ENCODE peak calls at places on chromosomes 16 and 17, in nine cellular contexts. L, Q, T, W, J, B, H, O and I are unnamed samples.

GRCh38 chr17:8005951-8006730 is 3.7 kb downstream of the GUCY2D start:
- DNase-seq in L (no peak), Q (no peak), T (no peak), W (no peak), J (peak), B (no peak), H (no peak), O (no peak), I (no peak)

GRCh38 chr17:7686221-7687071 is 844 bp downstream of the TP53 start:
- DNase-seq in L (peak), Q (peak), T (peak), W (peak), J (peak), B (peak), H (no peak), O (peak), I (peak)

GRCh38 chr17:79174905-79175856 is 100.6 kb downstream of the ENGASE start:
- DNase-seq in L (no peak), Q (no peak), T (no peak), W (no peak), J (no peak), B (peak), H (no peak), O (no peak), I (no peak)

GRCh38 chr17:78335176-78335575 is 24.7 kb downstream of the SOCS3 start:
- DNase-seq in L (no peak), Q (no peak), T (no peak), W (no peak), J (no peak), B (no peak), H (no peak), O (no peak), I (no peak)

GRCh38 chr17:40191237-40192208 is 14.3 kb downstream of the RAPGEFL1 start:
- DNase-seq in L (peak), Q (peak), T (peak), W (peak), J (peak), B (peak), H (peak), O (peak), I (peak)

GRCh38 chr17:65559802-65560627 is 1.4 kb downstream of the AXIN2 start:
- DNase-seq in L (no peak), Q (no peak), T (peak), W (peak), J (no peak), B (peak), H (no peak), O (peak), I (no peak)

GRCh38 chr17:72657467-72658317 is 434.8 kb downstream of the SLC39A11 start:
- DNase-seq in L (no peak), Q (no peak), T (no peak), W (no peak), J (no peak), B (no peak), H (no peak), O (no peak), I (no peak)

GRCh38 chr16:1583180-1583579 is 28.7 kb downstream of the IFT140 start:
- DNase-seq in L (no peak), Q (no peak), T (no peak), W (no peak), J (no peak), B (no peak), H (no peak), O (no peak), I (no peak)

GRCh38 chr17:62800580-62800979 is 7.5 kb downstream of the MARCHF10 start:
- DNase-seq in L (no peak), Q (no peak), T (peak), W (no peak), J (no peak), B (no peak), H (no peak), O (no peak), I (no peak)

GRCh38 chr16:87068316-87068715 is 248.9 kb downstream of the C16orf95 start:
- DNase-seq in L (no peak), Q (no peak), T (no peak), W (no peak), J (no peak), B (no peak), H (no peak), O (no peak), I (no peak)

GRCh38 chr16:66924527-66925321 is 611 bp downstream of the RRAD start:
- DNase-seq in L (no peak), Q (no peak), T (no peak), W (no peak), J (peak), B (peak), H (no peak), O (peak), I (no peak)

GRCh38 chr17:43994272-43995149 is 9.9 kb upstream of the NAGS start:
- DNase-seq in L (peak), Q (peak), T (peak), W (peak), J (peak), B (peak), H (peak), O (peak), I (no peak)

GRCh38 chr16:54506691-54507090 is 220.1 kb upstream of the IRX3 start:
- DNase-seq in L (no peak), Q (no peak), T (no peak), W (no peak), J (no peak), B (no peak), H (no peak), O (no peak), I (no peak)

GRCh38 chr16:23679274-23679985 is 741 bp downstream of the PLK1 start:
- DNase-seq in L (no peak), Q (no peak), T (peak), W (peak), J (peak), B (peak), H (peak), O (peak), I (no peak)

GRCh38 chr16:31455601-31456314 is 3.5 kb upstream of the ARMC5 start:
- DNase-seq in L (no peak), Q (no peak), T (no peak), W (no peak), J (peak), B (no peak), H (peak), O (no peak), I (no peak)

GRCh38 chr17:17119533-17119932 is 77.3 kb downstream of the MPRIP start:
- DNase-seq in L (no peak), Q (peak), T (no peak), W (no peak), J (peak), B (no peak), H (peak), O (no peak), I (no peak)